ENCODE peak calls at places on chromosomes 11 and 22, in five cellular contexts. D, J, U, T and O are unnamed samples.

GRCh38 chr11:96342131-96342970 is 644 bp downstream of the MAML2 start:
- DNase-seq in D (no peak), J (no peak), U (no peak), T (peak; percentile 36), O (no peak)

GRCh38 chr11:17401316-17401715 is 12.9 kb upstream of the KCNJ11 start:
- DNase-seq in D (no peak), J (no peak), U (no peak), T (no peak), O (no peak)

GRCh38 chr11:43518407-43519165 is 159.9 kb downstream of the TTC17 start:
- DNase-seq in D (peak; percentile 34), J (no peak), U (no peak), T (no peak), O (no peak)

GRCh38 chr11:94309757-94310156 is 5.4 kb downstream of the IZUMO1R start:
- DNase-seq in D (no peak), J (no peak), U (no peak), T (no peak), O (no peak)

GRCh38 chr22:36056980-36057379 is 28.4 kb upstream of the RBFOX2 start:
- DNase-seq in D (peak; percentile 56), J (no peak), U (no peak), T (no peak), O (no peak)

GRCh38 chr11:2912498-2912897 is 16.7 kb downstream of the PHLDA2 start:
- DNase-seq in D (peak; percentile 85), J (peak; percentile 98), U (no peak), T (no peak), O (no peak)

GRCh38 chr22:23282089-23282501 is 101.8 kb downstream of the BCR start:
- DNase-seq in D (peak; percentile 69), J (peak; percentile 56), U (peak; percentile 94), T (no peak), O (no peak)

GRCh38 chr11:61183645-61184044 is 19.7 kb upstream of the PGA3 start:
- DNase-seq in D (no peak), J (no peak), U (peak; percentile 4), T (no peak), O (no peak)

GRCh38 chr11:1862588-1863351 is 9.9 kb downstream of the LSP1 start:
- DNase-seq in D (no peak), J (no peak), U (no peak), T (no peak), O (no peak)

DNA sequence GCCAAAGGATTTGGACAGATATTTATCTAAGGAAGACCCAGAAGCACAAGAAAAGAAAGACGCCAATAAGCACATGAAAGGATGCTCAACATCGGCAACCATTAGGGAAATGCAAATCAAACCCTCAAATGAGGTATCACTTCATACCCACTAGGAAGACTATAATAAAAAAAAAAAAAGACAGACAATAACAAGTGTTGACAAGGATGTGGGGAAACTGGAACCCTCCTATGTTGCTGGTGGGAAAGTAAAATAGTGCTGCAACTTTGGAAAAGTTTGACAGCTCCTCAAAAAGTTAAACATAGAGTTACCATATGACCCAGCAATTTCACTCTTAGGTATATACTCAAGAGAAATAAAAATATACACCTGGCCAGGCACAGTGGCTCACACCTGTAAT is 47.0 kb downstream of the MICAL3 start:
- DNase-seq in D (no peak), J (no peak), U (no peak), T (no peak), O (no peak)
- H3K4me1 ChIP-seq in D (peaks cover 31% of the 10 kb centered on the region), J (peaks cover 38% of the 10 kb centered on the region), U (peaks cover 49% of the 10 kb centered on the region), T (peaks cover 38% of the 10 kb centered on the region), O (peaks cover 18% of the 10 kb centered on the region)

DNA sequence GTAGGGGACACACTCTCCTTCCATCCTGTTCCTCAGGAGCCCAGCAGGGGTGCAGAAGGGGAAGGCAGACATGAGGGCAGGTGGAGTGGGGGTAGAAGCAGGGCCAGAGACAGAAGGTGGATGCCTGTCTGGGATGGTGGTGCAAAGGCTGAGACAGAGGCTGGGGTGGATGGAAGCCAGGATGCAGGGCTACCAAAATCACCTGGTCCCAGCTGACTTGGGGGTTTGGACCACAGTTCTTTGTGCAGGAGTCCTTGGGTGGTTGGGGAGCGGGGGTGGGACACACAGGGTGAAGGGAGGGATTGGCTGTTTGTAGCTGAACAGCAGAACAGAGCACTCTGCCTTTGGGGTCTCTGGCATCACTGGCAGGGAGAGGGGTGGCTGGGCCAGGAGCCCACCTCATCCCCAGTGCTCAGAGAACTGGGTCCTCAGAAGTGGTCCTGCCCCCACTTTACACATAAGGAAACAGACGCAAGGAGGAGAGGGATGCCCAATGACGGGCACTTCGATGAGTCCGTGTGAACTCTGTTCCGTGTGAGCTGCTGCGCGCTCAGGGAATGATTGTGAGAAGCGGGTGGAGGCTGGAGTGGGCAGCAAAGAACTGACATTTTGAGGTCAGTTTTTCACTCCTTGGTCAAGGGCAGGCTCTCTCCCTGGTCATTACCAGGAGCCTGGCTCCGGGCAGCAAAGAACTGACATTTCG is 1.8 kb downstream of the TAGLN start:
- DNase-seq in D (peak; percentile 32), J (no peak), U (no peak), T (no peak), O (no peak)
- H3K4me3 ChIP-seq in D (peak overlapping the region; percentile 49), J (no peak overlapping the region), U (peak overlapping the region; percentile 87), T (peak overlapping the region; percentile 68), O (no peak overlapping the region)

GRCh38 chr22:29149841-29150555 is 55.7 kb upstream of the EMID1 start:
- DNase-seq in D (no peak), J (no peak), U (peak; percentile 66), T (no peak), O (no peak)
- H3K27ac ChIP-seq in D (no peak overlapping the region), J (no peak overlapping the region), U (no peak overlapping the region), T (no peak overlapping the region), O (no peak overlapping the region)

DNA sequence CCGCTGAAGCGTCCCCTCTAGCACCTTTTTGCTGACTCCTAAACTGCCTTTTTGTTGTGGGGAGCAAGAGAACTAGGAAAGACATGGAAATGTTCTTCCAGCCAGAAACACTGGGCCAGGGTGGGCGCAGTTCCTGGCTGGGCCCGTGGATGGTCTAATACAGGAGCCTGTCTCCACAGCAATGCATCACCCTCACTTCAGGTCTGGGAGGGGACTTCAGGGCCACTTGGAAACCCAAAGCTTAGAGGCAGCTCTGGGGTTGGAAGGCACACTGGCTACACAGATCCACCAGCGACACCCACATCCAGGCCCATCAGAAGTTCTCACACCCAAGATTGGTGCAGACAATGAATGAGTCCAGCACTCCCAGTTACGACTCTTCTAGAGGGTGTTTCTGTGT is 120.3 kb downstream of the ETS1 start:
- DNase-seq in D (no peak), J (no peak), U (no peak), T (no peak), O (no peak)
- H3K4me1 ChIP-seq in D (peaks cover 27% of the 10 kb centered on the region), J (peaks cover 21% of the 10 kb centered on the region), U (peaks cover 51% of the 10 kb centered on the region), T (no peaks in the 10 kb centered on the region), O (peaks cover 99% of the 10 kb centered on the region)

DNA sequence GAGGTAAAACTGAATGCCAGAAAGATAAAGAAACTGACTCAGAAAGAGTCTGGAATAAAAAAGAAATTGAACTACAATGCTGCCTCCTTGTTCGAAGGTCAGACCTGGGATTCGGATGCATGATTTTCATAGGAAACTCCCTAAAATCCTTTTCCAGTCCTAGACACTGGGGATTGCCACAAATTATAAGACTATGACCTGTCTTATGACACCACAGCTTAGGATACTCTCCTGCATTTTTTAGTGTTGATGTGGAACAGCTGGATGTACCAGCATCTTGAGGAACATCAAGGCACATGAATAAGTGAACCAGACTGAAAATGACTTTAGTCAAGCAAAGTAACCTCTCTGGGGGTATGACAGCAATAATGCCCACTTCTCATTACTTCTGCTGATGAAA is 9.0 kb downstream of the KIRREL3 start:
- DNase-seq in D (peak; percentile 80), J (no peak), U (no peak), T (no peak), O (no peak)
- H3K4me3 ChIP-seq in D (no peak overlapping the region), J (no peak overlapping the region), U (no peak overlapping the region), T (no peak overlapping the region), O (no peak overlapping the region)

DNA sequence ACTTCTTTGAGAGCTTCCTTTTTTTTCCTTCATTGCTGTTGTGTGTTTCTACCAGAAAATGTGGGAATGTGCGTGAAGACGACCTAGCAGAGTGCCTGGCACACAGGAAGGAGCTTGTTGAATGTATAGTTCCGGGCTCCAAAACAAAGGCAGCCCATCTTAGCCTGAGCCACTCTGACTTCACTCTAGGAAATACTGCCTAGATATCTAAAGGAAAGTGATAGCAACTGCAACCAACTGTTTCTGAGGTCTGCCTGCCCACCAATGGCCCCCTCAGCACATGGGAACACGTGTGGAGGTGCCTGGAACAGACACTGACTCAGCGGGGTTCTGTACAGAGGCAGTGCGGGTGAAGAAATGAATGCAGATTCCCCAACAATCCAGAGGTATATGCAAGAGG is 14.7 kb upstream of the XBP1 start:
- DNase-seq in D (no peak), J (no peak), U (no peak), T (no peak), O (no peak)
- H3K27ac ChIP-seq in D (no peak overlapping the region), J (peak overlapping the region; percentile 84), U (no peak overlapping the region), T (peak overlapping the region; percentile 63), O (no peak overlapping the region)